ENCODE peak calls at places on chromosomes 11 and 22, in eight cellular contexts. K is thoracic aorta, U is dorsolateral prefrontal cortex, J is colonic mucosa, X is stomach, Z is A549, I is psoas muscle, V is GM23338. A is an unnamed sample.

GRCh38 chr11:3127706-3128355 is 37.3 kb downstream of the OSBPL5 start:
- DNase-seq in J (no peak), U (no peak), K (no peak), X (no peak), V (no peak), Z (no peak), I (no peak), A (no peak)

GRCh38 chr11:96324912-96325311 is 18.1 kb downstream of the MAML2 start:
- DNase-seq in U (no peak), V (no peak), J (no peak), X (no peak), Z (no peak), I (no peak), K (no peak), A (no peak)

GRCh38 chr11:2789791-2790580 is 90.2 kb upstream of the KCNQ1OT1 start:
- DNase-seq in U (peak; percentile 22), Z (no peak), J (peak; percentile 13), K (no peak), X (peak; percentile 23), V (no peak), I (no peak), A (no peak)

GRCh38 chr11:66283461-66284105 is 5.4 kb downstream of the YIF1A start:
- DNase-seq in Z (no peak), U (no peak), K (no peak), I (no peak), X (no peak), J (no peak), V (no peak), A (no peak)

GRCh38 chr11:44684886-44685285 is 41.9 kb upstream of the TSPAN18 start:
- DNase-seq in U (no peak), X (no peak), Z (no peak), J (no peak), V (no peak), I (no peak), K (no peak), A (no peak)

GRCh38 chr22:23192133-23192532 is 11.8 kb downstream of the BCR start:
- DNase-seq in K (no peak), X (peak; percentile 77), J (no peak), Z (no peak), I (no peak), U (no peak), V (peak; percentile 35), A (peak; percentile 95)

GRCh38 chr22:38696606-38697005 is 4.1 kb downstream of the JOSD1 start:
- DNase-seq in K (no peak), I (no peak), J (no peak), V (no peak), Z (peak; percentile 57), U (no peak), X (no peak), A (no peak)

GRCh38 chr11:29627541-29627940 is 389.3 kb downstream of the KCNA4 start:
- DNase-seq in Z (no peak), K (no peak), I (no peak), V (peak; percentile 23), X (no peak), U (no peak), J (no peak), A (no peak)

GRCh38 chr11:113690619-113691569 is 15.2 kb downstream of the TMPRSS5 start:
- DNase-seq in J (peak; percentile 73), I (peak; percentile 56), X (peak; percentile 75), K (no peak), Z (peak; percentile 70), V (peak; percentile 83), U (no peak), A (peak; percentile 51)

GRCh38 chr22:40237788-40238424 is 60.2 kb downstream of the TNRC6B start:
- DNase-seq in X (no peak), U (no peak), Z (no peak), V (no peak), J (no peak), K (no peak), I (no peak), A (no peak)

GRCh38 chr11:58577441-58578135 is 1.3 kb upstream of the ZFP91 start:
- DNase-seq in V (no peak), K (peak; percentile 29), J (peak; percentile 68), Z (no peak), X (peak; percentile 50), U (peak; percentile 44), I (peak; percentile 56), A (peak; percentile 24)

GRCh38 chr11:1997755-1998154 is at the start of gene H19:
- DNase-seq in V (no peak), K (no peak), U (no peak), J (no peak), Z (no peak), X (no peak), I (no peak), A (no peak)

GRCh38 chr11:130071211-130071712 is 1.6 kb downstream of the APLP2 start:
- DNase-seq in K (no peak), X (no peak), V (no peak), Z (peak; percentile 5), U (no peak), J (no peak), I (no peak), A (no peak)

GRCh38 chr22:50577987-50578775 is at the start of gene CPT1B:
- DNase-seq in J (no peak), Z (no peak), U (no peak), K (no peak), X (no peak), V (peak; percentile 48), I (peak; percentile 57), A (no peak)
- H3K4me3 ChIP-seq in J (no peak within 1 kb of the TSS), Z (no peak within 1 kb of the TSS), U (no peak within 1 kb of the TSS), K (no peak within 1 kb of the TSS), X (no peak within 1 kb of the TSS), V (peak within 1 kb of the TSS; percentile 51), I (peak within 1 kb of the TSS; percentile 72), A (no peak within 1 kb of the TSS)

GRCh38 chr11:11793073-11793472 is 48.7 kb upstream of the USP47 start:
- DNase-seq in X (no peak), U (no peak), J (no peak), K (no peak), V (no peak), Z (no peak), I (no peak), A (no peak)

GRCh38 chr11:11786771-11787170 is 55.0 kb upstream of the USP47 start:
- DNase-seq in U (no peak), X (no peak), I (no peak), J (no peak), K (no peak), V (peak; percentile 50), Z (no peak), A (peak; percentile 18)

GRCh38 chr11:11788067-11788710 is 53.6 kb upstream of the USP47 start:
- DNase-seq in V (no peak), Z (no peak), I (no peak), J (no peak), U (no peak), X (no peak), K (no peak), A (no peak)

GRCh38 chr11:11787305-11788066 is 54.3 kb upstream of the USP47 start:
- DNase-seq in X (peak; percentile 79), J (peak; percentile 81), Z (peak; percentile 64), I (peak; percentile 65), V (peak; percentile 86), K (peak; percentile 19), U (peak; percentile 88), A (peak; percentile 65)

GRCh38 chr11:11789735-11790369 is 51.9 kb upstream of the USP47 start:
- DNase-seq in J (no peak), U (no peak), Z (peak; percentile 41), X (no peak), I (no peak), V (peak; percentile 45), K (no peak), A (peak; percentile 22)
- TF ChIP-seq CTCF in J (peak; percentile 63), U (peak; percentile 49), Z (peak; percentile 82), X (peak; percentile 44), I (peak; percentile 48), V (peak; percentile 62), K (peak; percentile 53), A (peak; percentile 65)

DNA sequence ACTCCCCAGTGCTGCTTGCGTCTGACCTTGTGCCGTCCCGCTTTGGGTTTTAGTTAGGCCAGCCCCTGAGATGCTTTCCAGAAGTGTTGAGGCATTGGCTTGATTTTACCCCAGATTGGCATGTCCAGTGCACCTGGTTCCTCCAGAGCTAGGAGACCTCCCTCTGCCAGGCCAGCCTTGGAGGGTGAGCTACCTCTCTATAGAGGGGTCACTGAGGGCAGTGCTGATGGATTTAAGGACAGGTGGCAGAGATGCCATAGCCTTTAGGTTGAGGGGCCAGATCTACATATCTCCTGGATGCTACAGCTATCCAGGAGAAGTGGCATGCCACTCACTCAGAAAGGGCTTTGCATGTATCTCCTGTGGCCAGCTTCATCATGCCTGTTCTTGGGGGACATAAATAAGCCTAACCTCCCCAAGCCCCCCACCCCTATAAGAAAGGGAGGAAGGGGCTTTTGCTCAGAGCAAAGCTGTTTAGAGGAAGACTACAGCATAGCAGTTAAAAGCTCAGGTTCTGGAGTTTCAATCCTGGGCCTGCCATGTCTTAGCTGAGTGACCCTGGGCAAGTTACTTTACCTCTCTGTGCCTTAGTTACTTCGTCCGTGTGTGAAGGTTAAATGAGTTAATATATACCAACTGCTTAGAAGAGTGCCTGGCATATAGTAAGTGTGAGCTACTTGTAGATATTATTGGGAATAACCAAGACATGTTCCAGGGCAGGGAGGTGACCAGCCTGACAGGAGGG is 6.4 kb downstream of the UBE2L3 start:
- DNase-seq in K (no peak), X (no peak), U (no peak), V (no peak), I (no peak), J (no peak), Z (no peak), A (no peak)
- H3K27ac ChIP-seq in K (no peak overlapping the region), X (no peak overlapping the region), U (no peak overlapping the region), V (no peak overlapping the region), I (no peak overlapping the region), J (no peak overlapping the region), Z (no peak overlapping the region), A (no peak overlapping the region)

GRCh38 chr11:134466909-134467567 is 55.0 kb upstream of the B3GAT1 start:
- DNase-seq in K (no peak), I (no peak), V (no peak), X (peak; percentile 60), Z (no peak), J (peak; percentile 50), U (no peak), A (no peak)

GRCh38 chr11:134466035-134466908 is 54.2 kb upstream of the B3GAT1 start:
- DNase-seq in X (peak; percentile 66), K (no peak), J (peak; percentile 72), Z (no peak), U (no peak), V (peak; percentile 76), I (no peak), A (no peak)

GRCh38 chr11:134468796-134469195 is 56.8 kb upstream of the B3GAT1 start:
- DNase-seq in K (no peak), J (peak; percentile 27), V (no peak), Z (no peak), I (no peak), U (no peak), X (peak; percentile 61), A (no peak)

GRCh38 chr11:134469627-134470026 is 57.6 kb upstream of the B3GAT1 start:
- DNase-seq in K (no peak), X (no peak), U (no peak), J (no peak), Z (no peak), V (peak; percentile 47), I (no peak), A (no peak)

DNA sequence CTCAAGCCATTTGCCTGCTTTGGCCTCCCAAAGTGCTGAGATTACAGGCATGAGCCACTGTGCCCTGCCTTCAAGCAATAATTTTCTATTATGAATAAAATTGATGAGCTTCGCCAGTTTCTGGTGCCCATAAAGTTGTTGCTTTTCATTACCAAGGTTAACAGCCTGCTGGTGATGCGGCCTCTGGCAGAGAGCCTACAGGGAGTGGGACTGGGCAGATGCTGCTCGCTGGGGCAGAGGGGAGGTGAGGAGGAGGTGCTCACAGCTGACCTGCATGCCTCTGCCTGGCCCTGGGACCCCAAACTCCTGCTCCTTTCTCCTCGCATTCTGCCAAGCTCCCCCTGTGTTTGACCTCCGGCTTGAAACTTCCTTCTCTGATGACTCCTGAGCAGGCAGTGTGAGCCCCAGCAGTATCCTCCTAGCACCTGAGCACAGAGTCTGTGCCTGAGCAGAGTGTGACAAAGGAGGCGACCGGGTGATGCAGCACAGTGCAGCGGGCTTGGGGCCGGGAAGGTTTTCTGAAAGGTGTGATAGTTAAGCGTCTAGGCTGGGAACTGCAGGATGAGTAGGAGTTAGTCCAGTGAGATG is 56.1 kb upstream of the B3GAT1 start:
- DNase-seq in U (no peak), J (peak; percentile 72), V (no peak), Z (no peak), I (no peak), K (no peak), X (no peak), A (no peak)
- H3K4me3 ChIP-seq in U (no peak overlapping the region), J (peak overlapping the region; percentile 20), V (no peak overlapping the region), Z (no peak overlapping the region), I (no peak overlapping the region), K (no peak overlapping the region), X (peak overlapping the region; percentile 38), A (no peak overlapping the region)